ENCODE peak calls at places on chromosomes 11 and 22, in seven cellular contexts. One of them, this sample, is unnamed.

GRCh38 chr11:45106440-45106839 is 40.0 kb upstream of the PRDM11 start:
- DNase-seq in GM12878: no peak
- DNase-seq in heart left ventricle: no peak
- DNase-seq in adrenal gland: no peak
- DNase-seq in A549: no peak
- DNase-seq in transverse colon: no peak
- DNase-seq in ovary: no peak
- DNase-seq in this sample: no peak

GRCh38 chr11:104819603-104820002 is 78.7 kb downstream of the CASP12 start:
- DNase-seq in GM12878: no peak
- DNase-seq in heart left ventricle: no peak
- DNase-seq in adrenal gland: no peak
- DNase-seq in A549: no peak
- DNase-seq in transverse colon: no peak
- DNase-seq in ovary: no peak
- DNase-seq in this sample: no peak

GRCh38 chr22:39872548-39872947 is 21.0 kb downstream of the ENTHD1 start:
- DNase-seq in GM12878: no peak
- DNase-seq in heart left ventricle: no peak
- DNase-seq in adrenal gland: no peak
- DNase-seq in A549: no peak
- DNase-seq in transverse colon: no peak
- DNase-seq in ovary: no peak
- DNase-seq in this sample: no peak

GRCh38 chr11:125956371-125956770 is 10.5 kb downstream of the VSIG10L2 start:
- DNase-seq in GM12878: no peak
- DNase-seq in heart left ventricle: peak; percentile 81
- DNase-seq in adrenal gland: no peak
- DNase-seq in A549: no peak
- DNase-seq in transverse colon: no peak
- DNase-seq in ovary: peak; percentile 67
- DNase-seq in this sample: peak; percentile 60

GRCh38 chr11:118247041-118247440 is 5.1 kb downstream of the MPZL3 start:
- DNase-seq in GM12878: no peak
- DNase-seq in heart left ventricle: no peak
- DNase-seq in adrenal gland: no peak
- DNase-seq in A549: no peak
- DNase-seq in transverse colon: no peak
- DNase-seq in ovary: no peak
- DNase-seq in this sample: no peak

GRCh38 chr11:122348658-122349451 is 232.8 kb upstream of the BLID start:
- DNase-seq in GM12878: no peak
- DNase-seq in heart left ventricle: peak; percentile 49
- DNase-seq in adrenal gland: no peak
- DNase-seq in A549: no peak
- DNase-seq in transverse colon: no peak
- DNase-seq in ovary: no peak
- DNase-seq in this sample: no peak

GRCh38 chr11:80186687-80187086 is 745.9 kb upstream of the TENM4 start:
- DNase-seq in GM12878: no peak
- DNase-seq in heart left ventricle: no peak
- DNase-seq in adrenal gland: no peak
- DNase-seq in A549: no peak
- DNase-seq in transverse colon: no peak
- DNase-seq in ovary: no peak
- DNase-seq in this sample: no peak

GRCh38 chr11:64358907-64359711 is at the start of gene RPS6KA4:
- DNase-seq in GM12878: no peak
- DNase-seq in heart left ventricle: peak; percentile 80
- DNase-seq in adrenal gland: peak; percentile 60
- DNase-seq in A549: peak; percentile 71
- DNase-seq in transverse colon: peak; percentile 73
- DNase-seq in ovary: peak; percentile 60
- DNase-seq in this sample: peak; percentile 92

GRCh38 chr11:120660024-120660565 is 148.5 kb downstream of the GRIK4 start:
- DNase-seq in GM12878: no peak
- DNase-seq in heart left ventricle: no peak
- DNase-seq in adrenal gland: peak; percentile 22
- DNase-seq in A549: peak; percentile 44
- DNase-seq in transverse colon: peak; percentile 41
- DNase-seq in ovary: no peak
- DNase-seq in this sample: peak; percentile 80

GRCh38 chr11:61826930-61827572 is 1.0 kb upstream of the FADS2 start:
- DNase-seq in GM12878: no peak
- DNase-seq in heart left ventricle: peak; percentile 62
- DNase-seq in adrenal gland: no peak
- DNase-seq in A549: no peak
- DNase-seq in transverse colon: no peak
- DNase-seq in ovary: no peak
- DNase-seq in this sample: peak; percentile 81

GRCh38 chr11:117597083-117597482 is 199.9 kb downstream of the DSCAML1 start:
- DNase-seq in GM12878: no peak
- DNase-seq in heart left ventricle: no peak
- DNase-seq in adrenal gland: peak; percentile 30
- DNase-seq in A549: peak; percentile 14
- DNase-seq in transverse colon: peak; percentile 19
- DNase-seq in ovary: no peak
- DNase-seq in this sample: no peak

GRCh38 chr11:103970850-103971249 is 65.6 kb upstream of the DDI1 start:
- DNase-seq in GM12878: no peak
- DNase-seq in heart left ventricle: no peak
- DNase-seq in adrenal gland: no peak
- DNase-seq in A549: no peak
- DNase-seq in transverse colon: no peak
- DNase-seq in ovary: no peak
- DNase-seq in this sample: no peak

GRCh38 chr11:57913713-57914704 is 109.7 kb upstream of the OR9Q1 start:
- DNase-seq in GM12878: no peak
- DNase-seq in heart left ventricle: no peak
- DNase-seq in adrenal gland: no peak
- DNase-seq in A549: no peak
- DNase-seq in transverse colon: no peak
- DNase-seq in ovary: no peak
- DNase-seq in this sample: no peak

GRCh38 chr11:2196970-2197770 is 25.6 kb upstream of the TH start:
- DNase-seq in GM12878: no peak
- DNase-seq in heart left ventricle: peak; percentile 77
- DNase-seq in adrenal gland: peak; percentile 84
- DNase-seq in A549: peak; percentile 75
- DNase-seq in transverse colon: peak; percentile 83
- DNase-seq in ovary: peak; percentile 61
- DNase-seq in this sample: peak; percentile 94

GRCh38 chr11:618856-619624 is 3.3 kb upstream of the IRF7 start:
- DNase-seq in GM12878: no peak
- DNase-seq in heart left ventricle: no peak
- DNase-seq in adrenal gland: no peak
- DNase-seq in A549: no peak
- DNase-seq in transverse colon: no peak
- DNase-seq in ovary: no peak
- DNase-seq in this sample: peak; percentile 74

DNA sequence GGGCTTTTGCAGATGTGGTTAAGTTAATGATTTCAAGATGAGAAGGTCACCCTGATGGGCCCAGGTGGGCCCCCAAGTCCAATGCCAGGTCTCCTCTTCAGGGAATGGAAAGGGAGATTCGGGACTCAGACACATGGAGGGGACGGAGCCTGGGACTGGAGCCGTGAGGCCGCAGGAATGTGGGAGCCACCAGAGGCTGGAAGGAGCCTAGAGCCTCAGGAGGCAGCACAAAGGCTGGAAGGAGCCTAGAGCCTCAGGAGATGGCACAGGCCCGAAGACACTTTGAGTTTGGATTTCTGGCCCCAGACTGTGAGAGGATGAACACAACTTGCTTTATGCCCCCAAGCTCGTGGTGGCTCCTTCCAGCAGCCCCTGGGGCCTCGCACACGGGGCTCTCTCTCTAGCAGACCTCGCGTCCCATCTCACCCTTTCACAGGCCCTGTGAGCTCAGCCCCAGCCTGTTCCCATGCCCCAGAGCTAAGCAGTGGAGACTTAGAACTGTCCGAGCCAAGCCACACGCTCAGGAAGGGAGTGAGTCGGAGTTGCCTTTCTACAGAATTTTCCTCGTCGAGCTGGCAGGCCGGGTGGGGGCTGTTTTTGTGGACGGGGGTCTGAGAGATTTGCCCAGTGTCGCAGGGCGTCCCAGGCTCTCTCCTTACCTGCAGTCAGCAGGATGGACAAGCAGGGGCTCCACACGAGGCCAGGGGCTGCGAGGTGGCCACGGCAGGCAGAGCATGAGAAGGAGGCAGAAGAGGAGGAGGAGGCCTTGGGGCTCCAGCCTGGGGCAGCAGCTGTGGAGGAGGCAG is 937.6 kb downstream of the BRD1 start:
- DNase-seq in GM12878: no peak
- DNase-seq in heart left ventricle: peak; percentile 13
- DNase-seq in adrenal gland: no peak
- DNase-seq in A549: no peak
- DNase-seq in transverse colon: no peak
- DNase-seq in ovary: no peak
- DNase-seq in this sample: peak; percentile 49
- H3K9me3 ChIP-seq in GM12878: no peaks in the 10 kb centered on the region
- H3K9me3 ChIP-seq in heart left ventricle: no peaks in the 10 kb centered on the region
- H3K9me3 ChIP-seq in adrenal gland: no peaks in the 10 kb centered on the region
- H3K9me3 ChIP-seq in A549: no peaks in the 10 kb centered on the region
- H3K9me3 ChIP-seq in transverse colon: no peaks in the 10 kb centered on the region
- H3K9me3 ChIP-seq in ovary: no peaks in the 10 kb centered on the region
- H3K9me3 ChIP-seq in this sample: peaks cover 5% of the 10 kb centered on the region

DNA sequence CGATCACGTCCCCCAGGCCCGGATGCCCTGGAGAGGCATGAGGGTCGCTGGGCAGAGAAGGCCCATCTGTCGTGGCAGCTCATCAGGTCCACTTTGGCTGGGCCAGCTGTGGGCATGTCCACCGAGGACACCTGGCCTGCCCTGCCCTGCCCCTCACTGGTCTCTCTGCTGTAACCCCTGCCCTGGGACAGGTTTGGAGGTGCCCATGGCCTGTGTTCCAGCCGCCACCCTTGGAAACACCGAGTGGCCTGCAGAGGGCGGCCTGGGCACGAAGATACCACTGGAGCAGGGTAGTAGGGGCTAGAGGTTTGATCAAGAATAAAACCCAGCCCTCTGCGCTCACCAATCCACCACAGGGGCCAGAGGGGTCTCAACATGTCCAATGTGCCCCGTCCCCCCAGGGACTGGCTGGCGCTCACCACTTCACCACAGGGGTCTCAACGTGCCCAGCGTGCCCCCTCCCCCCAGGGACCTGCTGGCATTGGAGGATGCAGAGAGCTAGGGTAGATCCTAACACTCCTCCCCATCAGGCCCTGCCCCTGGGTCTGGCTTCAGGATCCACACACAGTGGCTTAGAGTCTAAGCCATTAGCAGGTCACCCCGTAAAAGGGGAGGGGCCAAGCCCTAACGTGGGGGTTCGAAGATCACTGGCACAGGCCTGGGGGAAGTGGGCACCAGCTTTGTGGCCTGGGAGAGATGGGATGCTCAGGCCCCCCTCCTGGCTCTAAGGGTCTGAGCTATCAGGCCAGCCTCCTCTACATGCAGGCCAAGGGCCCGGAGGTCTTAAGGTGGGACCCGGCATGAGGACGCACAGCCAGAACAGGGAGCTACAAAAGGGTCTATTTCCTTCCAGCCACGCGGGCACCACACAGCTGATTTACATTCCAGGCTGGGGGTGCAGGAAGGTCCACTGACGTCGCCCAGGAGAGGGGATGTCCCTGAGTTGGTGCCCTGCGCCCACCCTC is 1.3 kb upstream of the HDAC10 start:
- DNase-seq in GM12878: no peak
- DNase-seq in heart left ventricle: peak; percentile 81
- DNase-seq in adrenal gland: peak; percentile 78
- DNase-seq in A549: no peak
- DNase-seq in transverse colon: peak; percentile 84
- DNase-seq in ovary: peak; percentile 71
- DNase-seq in this sample: peak; percentile 94
- TF ChIP-seq POLR2A in GM12878: no peak
- TF ChIP-seq POLR2A in heart left ventricle: no peak
- TF ChIP-seq POLR2A in adrenal gland: no peak
- TF ChIP-seq POLR2A in A549: no peak
- TF ChIP-seq POLR2A in transverse colon: no peak
- TF ChIP-seq POLR2A in ovary: no peak
- TF ChIP-seq POLR2A in this sample: no peak

DNA sequence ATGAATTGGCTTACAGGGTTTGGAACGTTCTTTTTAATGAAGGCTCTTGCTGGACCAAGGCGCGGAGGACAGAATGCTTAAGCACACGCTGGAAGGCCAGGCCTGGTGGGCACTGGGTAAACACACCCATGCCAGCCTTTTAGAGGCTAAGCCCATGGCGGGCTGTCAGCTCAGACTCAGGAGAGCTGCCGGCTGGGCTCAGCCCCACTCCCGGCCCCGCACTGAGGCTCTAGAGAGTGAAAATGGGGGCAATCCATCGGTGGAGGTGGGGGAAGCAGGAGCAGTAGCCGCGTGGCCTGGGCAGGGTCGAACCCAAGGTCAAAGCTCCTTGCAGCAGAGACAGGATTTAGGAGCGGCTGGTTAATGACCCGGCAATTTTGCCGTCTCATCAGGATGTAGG is 1157.4 kb downstream of the BRD1 start:
- DNase-seq in GM12878: no peak
- DNase-seq in heart left ventricle: no peak
- DNase-seq in adrenal gland: no peak
- DNase-seq in A549: no peak
- DNase-seq in transverse colon: no peak
- DNase-seq in ovary: no peak
- DNase-seq in this sample: no peak
- H3K9me3 ChIP-seq in GM12878: no peaks in the 10 kb centered on the region
- H3K9me3 ChIP-seq in heart left ventricle: peaks cover 3% of the 10 kb centered on the region
- H3K9me3 ChIP-seq in adrenal gland: peaks cover 7% of the 10 kb centered on the region
- H3K9me3 ChIP-seq in A549: no peaks in the 10 kb centered on the region
- H3K9me3 ChIP-seq in transverse colon: peaks cover 4% of the 10 kb centered on the region
- H3K9me3 ChIP-seq in ovary: no peaks in the 10 kb centered on the region
- H3K9me3 ChIP-seq in this sample: peaks cover 42% of the 10 kb centered on the region

DNA sequence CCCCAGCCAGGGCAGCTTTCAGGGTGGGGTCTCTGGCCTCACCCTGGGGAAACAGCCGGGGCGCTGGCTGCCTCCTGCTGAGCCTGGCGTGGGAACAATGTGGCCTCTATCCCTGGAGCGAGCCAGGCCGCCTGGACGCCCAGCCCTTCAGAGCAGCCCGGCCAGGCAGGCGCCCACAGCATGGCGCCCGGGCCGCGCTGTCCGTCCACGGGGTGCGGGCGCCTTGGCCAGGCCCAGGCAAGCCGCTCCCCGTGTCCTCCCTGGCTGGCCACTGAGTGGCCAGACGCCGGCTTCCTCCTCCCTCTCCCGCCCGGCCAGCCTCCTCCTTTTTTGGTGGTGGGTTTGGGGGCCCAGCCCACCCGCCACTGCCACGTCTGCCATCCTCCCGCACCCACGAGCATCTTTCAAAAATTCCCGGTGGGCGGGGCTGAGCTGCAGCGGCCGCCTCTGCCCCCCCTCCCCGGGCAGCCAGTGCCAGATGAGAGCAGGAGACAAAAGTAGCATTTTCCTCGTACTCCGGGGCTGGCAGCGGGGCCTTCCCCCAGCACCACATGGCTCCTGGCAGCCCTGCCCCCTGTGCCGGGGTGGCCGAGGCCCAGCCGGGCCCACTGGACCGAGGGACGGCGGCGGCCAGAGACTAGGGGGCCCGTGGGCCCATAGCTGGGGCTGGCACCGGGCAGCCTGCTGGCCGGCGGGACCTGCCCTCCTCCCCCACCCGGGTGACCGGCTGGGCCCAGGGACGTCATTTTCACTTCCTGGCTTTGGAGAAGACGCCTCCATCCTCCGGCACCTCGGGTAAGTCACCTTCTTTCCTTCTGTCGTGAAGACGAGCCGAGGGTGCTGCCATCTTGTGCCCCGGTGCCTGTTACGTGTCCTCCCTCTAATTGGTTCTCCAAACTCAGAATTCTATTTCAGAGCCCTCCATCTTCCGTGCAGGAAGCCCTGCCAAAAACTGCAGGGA is 70.2 kb upstream of the PPARA start:
- DNase-seq in GM12878: no peak
- DNase-seq in heart left ventricle: peak; percentile 75
- DNase-seq in adrenal gland: peak; percentile 82
- DNase-seq in A549: no peak
- DNase-seq in transverse colon: peak; percentile 60
- DNase-seq in ovary: peak; percentile 67
- DNase-seq in this sample: peak; percentile 78
- TF ChIP-seq POLR2A in GM12878: no peak
- TF ChIP-seq POLR2A in heart left ventricle: no peak
- TF ChIP-seq POLR2A in adrenal gland: peak; percentile 69
- TF ChIP-seq POLR2A in A549: peak; percentile 30
- TF ChIP-seq POLR2A in transverse colon: no peak
- TF ChIP-seq POLR2A in ovary: no peak
- TF ChIP-seq POLR2A in this sample: peak; percentile 9

This sample was measured in spleen.